ENCODE peak calls at places on chromosomes 12 and 14, in seven cellular contexts. F is neuronal stem cell; L is lower lobe of right lung; C is Peyer's patch; Z is A549; W is pancreas; O is CD4-positive, alpha-beta T cell. D is an unnamed sample.

GRCh38 chr12:76029982-76030377 is 1.6 kb downstream of the PHLDA1 start:
- DNase-seq in F (no peak), L (no peak), C (no peak), Z (peak; percentile 78), W (no peak), O (no peak), D (no peak)

GRCh38 chr14:99564256-99564902 is 39.6 kb downstream of the CCDC85C start:
- DNase-seq in F (no peak), L (no peak), C (peak; percentile 18), Z (peak; percentile 44), W (no peak), O (no peak), D (no peak)

GRCh38 chr12:6923003-6923732 is 4.6 kb upstream of the ATN1 start:
- DNase-seq in F (no peak), L (peak; percentile 10), C (peak; percentile 54), Z (no peak), W (no peak), O (no peak), D (no peak)

GRCh38 chr12:34404377-34405285 is 382.3 kb downstream of the ALG10 start:
- DNase-seq in F (no peak), L (peak; percentile 13), C (peak; percentile 9), Z (no peak), W (peak; percentile 20), O (no peak), D (no peak)

GRCh38 chr14:68626386-68626785 is 166.5 kb downstream of the ZFP36L1 start:
- DNase-seq in F (no peak), L (no peak), C (no peak), Z (no peak), W (no peak), O (no peak), D (no peak)

GRCh38 chr14:59098377-59098776 is 90.1 kb upstream of the DAAM1 start:
- DNase-seq in F (no peak), L (no peak), C (no peak), Z (peak; percentile 85), W (no peak), O (no peak), D (no peak)

GRCh38 chr12:130711751-130712150 is 4.3 kb downstream of the RIMBP2 start:
- DNase-seq in F (no peak), L (no peak), C (no peak), Z (no peak), W (no peak), O (no peak), D (no peak)

GRCh38 chr12:57846285-57846576 is 298 bp downstream of the CTDSP2 start:
- DNase-seq in F (no peak), L (no peak), C (no peak), Z (no peak), W (no peak), O (no peak), D (no peak)

GRCh38 chr12:6037459-6037858 is 87.0 kb downstream of the VWF start:
- DNase-seq in F (no peak), L (no peak), C (no peak), Z (no peak), W (no peak), O (no peak), D (no peak)

GRCh38 chr12:69569236-69569635 is 16.0 kb upstream of the CCT2 start:
- DNase-seq in F (no peak), L (no peak), C (no peak), Z (no peak), W (no peak), O (no peak), D (no peak)

GRCh38 chr12:11875414-11875935 is 195.3 kb upstream of the BCL2L14 start:
- DNase-seq in F (no peak), L (no peak), C (no peak), Z (no peak), W (no peak), O (no peak), D (no peak)

GRCh38 chr14:102043251-102044025 is 43.4 kb downstream of the HSP90AA1 start:
- DNase-seq in F (no peak), L (no peak), C (no peak), Z (no peak), W (no peak), O (no peak), D (no peak)

GRCh38 chr12:125533434-125534029 is 468.3 kb downstream of the AACS start:
- DNase-seq in F (peak; percentile 60), L (no peak), C (no peak), Z (peak; percentile 33), W (no peak), O (no peak), D (peak; percentile 41)

GRCh38 chr12:89073659-89074058 is 278.6 kb downstream of the DUSP6 start:
- DNase-seq in F (no peak), L (no peak), C (no peak), Z (no peak), W (no peak), O (no peak), D (no peak)

DNA sequence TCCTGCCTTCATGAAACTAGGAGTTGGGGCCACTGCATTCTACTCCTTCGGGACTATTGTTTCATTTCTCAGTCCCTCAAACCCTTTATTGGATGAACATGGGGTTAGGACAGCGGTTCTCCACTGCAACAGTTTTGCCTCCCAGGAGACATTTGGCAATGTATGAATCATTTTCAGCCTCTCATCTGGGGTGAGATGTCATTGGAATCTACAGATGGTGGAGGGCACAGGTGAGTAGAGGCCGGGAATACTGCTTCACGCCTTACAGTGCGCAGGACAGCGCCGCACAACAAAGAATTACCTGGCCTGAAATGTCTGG is 649 bp upstream of the GNPNAT1 start:
- DNase-seq in F (no peak), L (no peak), C (no peak), Z (no peak), W (no peak), O (no peak), D (no peak)
- H3K27ac ChIP-seq in F (peak overlapping the region; percentile 65), L (peak overlapping the region; percentile 88), C (peak overlapping the region; percentile 89), Z (peak overlapping the region; percentile 96), W (peak overlapping the region; percentile 95), O (peak overlapping the region; percentile 23), D (peak overlapping the region; percentile 67)

GRCh38 chr12:14390885-14391530 is 25.5 kb downstream of the ATF7IP start:
- DNase-seq in F (no peak), L (no peak), C (no peak), Z (no peak), W (no peak), O (no peak), D (no peak)

GRCh38 chr12:14387472-14387871 is 22.0 kb downstream of the ATF7IP start:
- DNase-seq in F (no peak), L (no peak), C (no peak), Z (no peak), W (no peak), O (no peak), D (no peak)

GRCh38 chr12:14394317-14395058 is 29.0 kb downstream of the ATF7IP start:
- DNase-seq in F (peak; percentile 63), L (no peak), C (no peak), Z (peak; percentile 83), W (no peak), O (peak; percentile 27), D (no peak)

GRCh38 chr12:14393736-14394135 is 28.3 kb downstream of the ATF7IP start:
- DNase-seq in F (no peak), L (no peak), C (no peak), Z (no peak), W (no peak), O (no peak), D (no peak)

DNA sequence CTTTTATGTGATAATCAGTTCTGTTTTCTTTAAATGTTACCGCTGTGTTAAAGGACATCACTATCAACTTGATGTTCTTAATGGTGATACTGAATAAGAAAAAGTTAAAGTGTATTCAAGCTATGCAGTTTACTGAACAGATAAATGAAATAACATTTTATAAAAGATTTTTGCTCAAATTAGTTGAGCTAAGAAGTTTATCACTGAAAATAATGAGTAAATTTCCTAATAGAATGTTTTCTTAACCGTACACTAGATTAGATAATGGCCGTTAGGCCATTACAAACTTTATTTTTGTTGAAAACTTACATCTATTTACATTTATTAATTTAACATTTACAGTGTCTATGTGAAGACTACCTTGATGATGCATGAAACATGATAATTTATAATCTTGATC is 25.0 kb downstream of the ATF7IP start:
- DNase-seq in F (no peak), L (no peak), C (no peak), Z (no peak), W (no peak), O (no peak), D (no peak)
- H3K27ac ChIP-seq in F (no peak overlapping the region), L (no peak overlapping the region), C (no peak overlapping the region), Z (no peak overlapping the region), W (peak overlapping the region; percentile 18), O (peak overlapping the region; percentile 9), D (no peak overlapping the region)

DNA sequence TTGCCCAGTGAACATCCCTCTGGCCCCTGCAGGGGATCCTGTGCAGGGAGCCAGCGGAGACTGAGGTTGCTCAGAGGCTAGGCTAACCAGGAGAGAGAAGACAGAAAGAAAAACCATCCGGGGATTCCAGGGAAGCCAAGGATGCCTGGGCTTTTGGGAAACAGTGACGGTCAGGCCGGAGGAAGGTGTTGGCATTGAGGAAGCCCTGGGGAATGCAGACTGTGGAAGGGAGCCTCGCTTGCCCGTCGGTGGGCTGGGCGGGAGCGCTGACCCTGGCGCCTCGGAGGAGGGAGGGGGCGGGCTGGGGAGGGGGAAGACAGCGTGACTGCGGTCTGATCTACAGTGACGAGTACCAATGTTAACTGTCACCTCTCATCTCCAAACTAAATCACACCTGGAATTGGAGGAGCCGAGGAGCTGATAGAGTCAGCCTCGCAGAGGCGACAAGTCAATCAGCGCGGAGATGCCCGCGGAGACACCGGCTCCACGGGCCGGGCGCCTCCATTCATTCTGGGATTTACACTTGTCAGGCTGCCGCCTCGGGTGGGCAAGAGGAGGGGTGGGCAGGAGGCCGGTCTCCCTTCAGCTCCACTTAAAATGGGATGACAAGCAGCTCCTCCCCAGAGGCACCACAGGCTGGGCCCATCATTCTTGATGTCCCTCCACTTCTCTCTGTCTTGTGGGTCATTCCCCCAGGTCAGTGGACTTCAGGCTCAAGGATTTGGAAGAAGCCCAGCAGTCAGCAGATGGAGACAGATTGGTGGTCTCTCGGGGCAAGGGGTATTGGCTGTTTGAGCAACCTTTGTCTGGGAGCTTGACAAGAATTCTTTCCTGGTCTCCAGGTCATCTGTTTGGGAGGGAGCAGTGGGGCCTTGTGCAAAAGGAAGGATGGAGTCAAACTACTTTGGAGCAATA is 20.4 kb upstream of the GPATCH2L start:
- DNase-seq in F (no peak), L (no peak), C (no peak), Z (no peak), W (no peak), O (no peak), D (no peak)
- H3K27ac ChIP-seq in F (no peak overlapping the region), L (no peak overlapping the region), C (no peak overlapping the region), Z (no peak overlapping the region), W (no peak overlapping the region), O (no peak overlapping the region), D (no peak overlapping the region)

DNA sequence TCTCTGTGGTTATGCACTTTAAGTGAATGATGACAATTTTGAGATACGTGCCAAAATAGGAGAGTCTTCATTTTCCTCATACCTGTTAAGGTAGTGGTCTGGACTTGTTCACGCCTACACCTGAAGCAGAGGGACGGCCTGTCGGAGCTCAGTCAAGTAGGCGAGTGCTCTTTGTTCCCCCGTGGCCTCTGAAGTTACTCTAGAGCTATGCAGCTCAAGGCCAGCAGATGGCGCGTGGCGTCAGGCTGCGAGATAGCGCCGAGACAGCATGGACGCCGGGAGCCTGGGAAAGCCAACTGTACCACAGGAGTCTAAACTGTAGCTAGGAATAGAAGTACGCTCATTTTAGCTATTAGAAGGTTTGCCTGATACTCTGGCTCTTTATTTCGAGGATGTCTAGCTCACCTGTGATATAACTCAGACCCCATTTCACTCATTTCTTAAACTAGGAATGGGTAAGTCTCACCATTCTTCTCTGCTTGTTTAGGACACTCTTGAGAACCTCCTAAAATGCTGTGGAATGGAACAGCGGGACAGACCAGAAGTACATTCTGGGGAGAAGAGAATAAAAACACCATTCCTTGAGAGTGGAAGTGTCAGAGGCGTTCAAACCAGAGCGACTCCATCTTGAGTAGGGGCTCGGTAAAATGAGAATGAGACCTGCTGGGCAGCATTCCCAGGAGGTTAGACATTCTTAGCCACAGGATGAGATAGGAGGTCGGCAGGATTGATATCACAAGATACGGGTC is 267.4 kb upstream of the HMGA2 start:
- DNase-seq in F (peak; percentile 62), L (peak; percentile 84), C (peak; percentile 27), Z (peak; percentile 82), W (peak; percentile 90), O (peak; percentile 22), D (peak; percentile 65)
- H3K27ac ChIP-seq in F (no peak overlapping the region), L (no peak overlapping the region), C (no peak overlapping the region), Z (peak overlapping the region; percentile 42), W (no peak overlapping the region), O (no peak overlapping the region), D (no peak overlapping the region)

D was measured in caudate nucleus.